ENCODE peak calls at places on chromosomes 13 and 19, in nine cellular contexts. C, R, X, O, Q, H, Z, M and W are unnamed samples. For H3K36me3, the result is how much of the 10 kb centered on the place peaks cover.

GRCh38 chr13:77389617-77389984 is 62.7 kb upstream of the MYCBP2 start:
- DNase-seq in C (no peak), R (no peak), X (no peak), O (no peak), Q (no peak), H (no peak), Z (peak), M (no peak), W (peak)

GRCh38 chr19:52188822-52189744 is 769 bp upstream of the PPP2R1A start:
- DNase-seq in C (no peak), R (no peak), X (no peak), O (no peak), Q (no peak), H (peak), Z (no peak), M (peak), W (peak)

GRCh38 chr19:44900328-44901244 is 5.0 kb upstream of the APOE start:
- DNase-seq in C (no peak), R (no peak), X (no peak), O (no peak), Q (no peak), H (no peak), Z (no peak), M (no peak), W (no peak)

GRCh38 chr13:30791354-30791921 is 56.1 kb downstream of the ALOX5AP start:
- DNase-seq in C (peak), R (peak), X (no peak), O (no peak), Q (no peak), H (no peak), Z (no peak), M (peak), W (no peak)

GRCh38 chr13:96020155-96020575 is 33.0 kb downstream of the UGGT2 start:
- DNase-seq in C (peak), R (peak), X (no peak), O (peak), Q (peak), H (peak), Z (peak), M (no peak), W (no peak)

GRCh38 chr19:42634409-42635232 is 39.9 kb upstream of the CEACAM8 start:
- DNase-seq in C (no peak), R (peak), X (no peak), O (peak), Q (peak), H (no peak), Z (no peak), M (no peak), W (peak)

GRCh38 chr19:55113570-55114039 is 3.8 kb downstream of the PPP1R12C start:
- DNase-seq in C (peak), R (peak), X (peak), O (peak), Q (peak), H (peak), Z (no peak), M (peak), W (no peak)

GRCh38 chr13:60448907-60449510 is 52.0 kb downstream of the TDRD3 start:
- DNase-seq in C (peak), R (peak), X (no peak), O (no peak), Q (peak), H (peak), Z (no peak), M (no peak), W (no peak)

GRCh38 chr19:48192750-48193149 is 22.3 kb downstream of the ZSWIM9 start:
- DNase-seq in C (no peak), R (no peak), X (no peak), O (no peak), Q (no peak), H (no peak), Z (no peak), M (no peak), W (no peak)

GRCh38 chr19:1161716-1162115 is 12.4 kb downstream of the SBNO2 start:
- DNase-seq in C (no peak), R (peak), X (peak), O (peak), Q (no peak), H (no peak), Z (no peak), M (no peak), W (no peak)

GRCh38 chr19:53730391-53730790 is 93.7 kb downstream of the NLRP12 start:
- DNase-seq in C (no peak), R (no peak), X (no peak), O (no peak), Q (no peak), H (no peak), Z (no peak), M (no peak), W (no peak)

GRCh38 chr19:10751109-10751972 is 33.5 kb downstream of the DNM2 start:
- DNase-seq in C (no peak), R (no peak), X (peak), O (peak), Q (no peak), H (peak), Z (no peak), M (peak), W (no peak)

GRCh38 chr13:30255696-30256095 is 51.7 kb downstream of the KATNAL1 start:
- DNase-seq in C (no peak), R (no peak), X (no peak), O (no peak), Q (no peak), H (no peak), Z (no peak), M (no peak), W (no peak)

GRCh38 chr19:14514215-14514871 is 3.9 kb downstream of the DNAJB1 start:
- DNase-seq in C (no peak), R (no peak), X (no peak), O (no peak), Q (no peak), H (no peak), Z (no peak), M (no peak), W (no peak)
- H3K4me3 ChIP-seq in C (no peak), R (no peak), X (peak), O (no peak), Q (peak), H (no peak), Z (peak), M (peak), W (no peak)

DNA sequence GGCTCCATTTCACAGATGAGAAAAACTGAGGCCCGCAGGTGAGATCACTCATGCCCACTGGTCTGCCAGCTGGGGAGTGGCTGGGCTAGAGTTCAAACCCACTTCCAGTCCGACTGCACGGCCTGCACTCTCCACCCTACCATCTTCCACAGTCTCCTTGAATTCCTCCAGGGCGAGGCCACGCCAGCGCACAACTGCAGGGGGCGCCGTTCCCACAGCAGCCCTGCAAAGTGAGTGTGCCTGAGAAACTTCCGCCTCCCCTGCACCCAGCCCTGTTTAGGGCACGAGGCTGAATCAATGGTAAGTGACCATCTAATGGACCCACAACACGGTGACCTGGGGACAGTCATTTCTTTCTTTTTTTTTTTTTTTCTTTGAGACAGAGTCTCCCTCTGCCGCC is 829 bp upstream of the ATCAY start:
- DNase-seq in C (no peak), R (no peak), X (no peak), O (no peak), Q (no peak), H (no peak), Z (no peak), M (no peak), W (no peak)
- TF ChIP-seq CTCF in C (no peak), R (no peak), X (no peak), O (no peak), Q (peak), H (no peak), Z (peak), M (no peak), W (peak)

GRCh38 chr13:36986462-36987240 is 12.5 kb downstream of the ALG5 start:
- DNase-seq in C (no peak), R (peak), X (no peak), O (no peak), Q (no peak), H (no peak), Z (no peak), M (no peak), W (no peak)
- H3K36me3 ChIP-seq in C (half or more), R (under half), X (under half), O (under half), Q (half or more), H (under half), Z (under half), M (half or more), W (under half)

GRCh38 chr19:57320180-57321084 is at the start of gene ZNF543:
- DNase-seq in C (peak), R (peak), X (peak), O (peak), Q (peak), H (peak), Z (peak), M (peak), W (peak)

GRCh38 chr19:57319869-57320179 is 448 bp upstream of the ZNF543 start:
- DNase-seq in C (no peak), R (no peak), X (no peak), O (no peak), Q (no peak), H (no peak), Z (no peak), M (no peak), W (no peak)

GRCh38 chr19:57314146-57314545 is 6.1 kb upstream of the ZNF543 start:
- DNase-seq in C (no peak), R (no peak), X (no peak), O (no peak), Q (no peak), H (no peak), Z (no peak), M (no peak), W (no peak)

GRCh38 chr19:57321164-57321563 is 892 bp downstream of the ZNF543 start:
- DNase-seq in C (no peak), R (no peak), X (no peak), O (no peak), Q (no peak), H (no peak), Z (no peak), M (no peak), W (no peak)

GRCh38 chr19:57317503-57317902 is 2.8 kb upstream of the ZNF543 start:
- DNase-seq in C (no peak), R (no peak), X (no peak), O (no peak), Q (no peak), H (no peak), Z (no peak), M (no peak), W (no peak)
- H3K4me3 ChIP-seq in C (peak), R (peak), X (no peak), O (no peak), Q (no peak), H (no peak), Z (no peak), M (peak), W (no peak)